ENCODE peak calls at places on chromosomes 1 and 21, in six cellular contexts. Q is body of pancreas, S is hepatocyte, Z is HCT116, N is transverse colon, V is GM23338. J is an unnamed sample. For H3K4me1, the result is how much of the 10 kb centered on the place peaks cover.

GRCh38 chr1:27071049-27071416 is 58.4 kb upstream of the TENT5B start:
- DNase-seq in Q (peak), S (peak), Z (no peak), N (no peak), V (peak), J (no peak)

GRCh38 chr1:202034683-202035462 is 24.5 kb downstream of the ELF3 start:
- DNase-seq in Q (peak), S (peak), Z (peak), N (peak), V (no peak), J (peak)

GRCh38 chr1:94863297-94863911 is 43.2 kb downstream of the SLC44A3 start:
- DNase-seq in Q (peak), S (peak), Z (peak), N (no peak), V (no peak), J (no peak)

GRCh38 chr1:16091296-16091695 is 17.8 kb upstream of the FAM131C start:
- DNase-seq in Q (peak), S (no peak), Z (no peak), N (no peak), V (no peak), J (no peak)

GRCh38 chr1:64686828-64687724 is 57.8 kb upstream of the RAVER2 start:
- DNase-seq in Q (peak), S (peak), Z (peak), N (peak), V (peak), J (peak)

GRCh38 chr1:200896571-200897187 is 2.0 kb downstream of the INAVA start:
- DNase-seq in Q (peak), S (peak), Z (peak), N (peak), V (peak), J (peak)

GRCh38 chr1:162384601-162385279 is 3.2 kb downstream of the C1orf226 start:
- DNase-seq in Q (no peak), S (no peak), Z (no peak), N (no peak), V (no peak), J (no peak)

GRCh38 chr21:45427331-45428271 is 22.6 kb downstream of the COL18A1 start:
- DNase-seq in Q (peak), S (peak), Z (peak), N (peak), V (peak), J (no peak)

GRCh38 chr1:152036316-152037216 is at the start of gene S100A11:
- DNase-seq in Q (peak), S (peak), Z (peak), N (peak), V (peak), J (peak)

GRCh38 chr1:235566092-235566491 is 61.8 kb upstream of the B3GALNT2 start:
- DNase-seq in Q (no peak), S (no peak), Z (no peak), N (no peak), V (peak), J (no peak)

GRCh38 chr1:169521226-169521625 is 35.5 kb upstream of the SLC19A2 start:
- DNase-seq in Q (no peak), S (no peak), Z (no peak), N (peak), V (no peak), J (peak)

GRCh38 chr21:37198989-37199924 is 67.9 kb downstream of the VPS26C start:
- DNase-seq in Q (no peak), S (no peak), Z (peak), N (no peak), V (no peak), J (no peak)

GRCh38 chr1:225817611-225818061 is 7.7 kb downstream of the EPHX1 start:
- DNase-seq in Q (peak), S (no peak), Z (peak), N (peak), V (peak), J (peak)

GRCh38 chr1:89986020-89986419 is 8.9 kb upstream of the ZNF326 start:
- DNase-seq in Q (no peak), S (no peak), Z (no peak), N (no peak), V (no peak), J (no peak)

GRCh38 chr21:36429672-36430546 is 44.7 kb downstream of the CHAF1B start:
- DNase-seq in Q (peak), S (peak), Z (peak), N (peak), V (peak), J (peak)

GRCh38 chr1:84782881-84783280 is 92.6 kb upstream of the SSX2IP start:
- DNase-seq in Q (no peak), S (no peak), Z (no peak), N (no peak), V (no peak), J (no peak)

GRCh38 chr1:84780000-84780716 is 89.9 kb upstream of the SSX2IP start:
- DNase-seq in Q (peak), S (no peak), Z (no peak), N (no peak), V (no peak), J (no peak)

GRCh38 chr1:84776639-84777038 is 86.4 kb upstream of the SSX2IP start:
- DNase-seq in Q (no peak), S (no peak), Z (no peak), N (no peak), V (no peak), J (no peak)

GRCh38 chr1:84785231-84785630 is 95.0 kb upstream of the SSX2IP start:
- DNase-seq in Q (no peak), S (no peak), Z (no peak), N (no peak), V (no peak), J (no peak)

GRCh38 chr1:84782311-84782771 is 92.1 kb upstream of the SSX2IP start:
- DNase-seq in Q (peak), S (peak), Z (peak), N (peak), V (peak), J (peak)
- H3K4me3 ChIP-seq in Q (no peak), S (no peak), Z (no peak), N (no peak), V (peak), J (no peak)

DNA sequence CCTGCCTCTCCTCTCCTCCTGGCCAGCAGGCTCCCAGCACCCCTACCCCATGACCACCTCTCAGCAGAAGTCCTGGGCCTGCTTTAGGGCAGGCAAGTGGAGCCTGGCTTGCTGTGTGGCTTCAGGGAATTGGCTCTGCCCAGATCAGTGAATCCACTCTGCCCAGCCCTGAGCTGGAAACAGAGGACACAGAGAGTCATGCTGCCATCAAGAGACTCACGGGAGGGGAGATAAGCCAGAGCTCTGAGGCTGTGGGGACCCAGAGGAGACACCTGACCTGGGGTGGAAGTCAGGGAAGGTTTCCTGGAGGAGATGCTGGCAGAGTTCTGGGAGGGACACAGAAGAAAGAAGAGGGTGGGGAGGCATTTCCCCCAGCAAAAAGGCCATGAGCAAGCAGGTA is 54.2 kb downstream of the GLIS1 start:
- DNase-seq in Q (no peak), S (no peak), Z (no peak), N (no peak), V (no peak), J (no peak)
- H3K4me1 ChIP-seq in Q (under half), S (half or more), Z (under half), N (under half), V (under half), J (under half)

GRCh38 chr1:2522230-2522629 is 4.2 kb downstream of the PANK4 start:
- DNase-seq in Q (no peak), S (no peak), Z (no peak), N (no peak), V (no peak), J (no peak)

GRCh38 chr1:2525524-2525895 is 886 bp downstream of the PANK4 start:
- DNase-seq in Q (no peak), S (no peak), Z (no peak), N (no peak), V (peak), J (peak)

GRCh38 chr1:2523891-2524609 is 2.3 kb downstream of the PANK4 start:
- DNase-seq in Q (no peak), S (no peak), Z (no peak), N (peak), V (no peak), J (no peak)

GRCh38 chr1:2520806-2521205 is 5.6 kb downstream of the PANK4 start:
- DNase-seq in Q (no peak), S (no peak), Z (no peak), N (no peak), V (no peak), J (no peak)

DNA sequence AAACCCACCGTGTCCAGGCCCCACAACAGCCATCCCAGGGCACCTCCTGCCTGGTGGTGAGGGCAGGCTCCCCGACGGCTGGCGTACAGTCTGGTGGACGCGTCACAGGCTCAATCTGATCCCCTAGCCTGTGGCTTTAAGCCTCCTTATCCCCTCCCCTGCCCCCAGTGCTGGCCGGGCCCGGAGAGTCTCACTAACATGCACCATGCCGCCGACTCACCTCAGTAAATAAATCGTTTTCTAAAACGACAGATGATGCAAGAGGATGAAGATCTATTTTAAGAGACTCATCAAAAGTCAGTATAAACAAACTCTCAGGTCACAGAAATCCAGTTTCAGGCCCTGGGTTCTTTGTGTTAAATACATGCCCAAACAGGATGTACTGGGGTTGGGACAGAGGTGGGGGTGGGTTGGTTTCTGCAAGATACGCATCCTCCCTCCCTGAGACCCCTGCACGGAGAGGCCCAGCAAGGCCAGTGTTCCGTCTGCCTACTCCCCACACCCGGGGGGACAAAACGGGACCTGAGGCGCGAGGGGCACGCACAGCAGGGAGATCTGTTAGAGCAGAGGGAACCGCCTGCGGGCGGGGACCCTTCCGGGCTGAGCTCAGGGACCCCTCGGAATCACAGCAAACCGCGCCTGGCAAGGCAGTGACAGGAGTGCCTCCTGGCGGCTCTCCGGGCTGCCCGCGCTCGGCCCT is 3.1 kb downstream of the PANK4 start:
- DNase-seq in Q (no peak), S (no peak), Z (no peak), N (no peak), V (peak), J (no peak)
- TF ChIP-seq CTCF in Q (no peak), S (no peak), Z (no peak), N (no peak), V (peak), J (no peak)

GRCh38 chr1:53172751-53173498 is 23.7 kb upstream of the CPT2 start:
- DNase-seq in Q (no peak), S (no peak), Z (no peak), N (peak), V (peak), J (no peak)
- H3K4me3 ChIP-seq in Q (no peak), S (no peak), Z (no peak), N (no peak), V (no peak), J (no peak)

GRCh38 chr1:247419326-247419725 is 3.4 kb downstream of the NLRP3 start:
- DNase-seq in Q (no peak), S (no peak), Z (no peak), N (no peak), V (no peak), J (no peak)

GRCh38 chr1:247417786-247418185 is 1.8 kb downstream of the NLRP3 start:
- DNase-seq in Q (no peak), S (no peak), Z (no peak), N (no peak), V (no peak), J (no peak)

GRCh38 chr1:247421074-247421473 is 5.1 kb downstream of the NLRP3 start:
- DNase-seq in Q (no peak), S (no peak), Z (no peak), N (no peak), V (no peak), J (no peak)

GRCh38 chr1:247411583-247412295 is 4.2 kb upstream of the NLRP3 start:
- DNase-seq in Q (peak), S (no peak), Z (no peak), N (no peak), V (no peak), J (no peak)

GRCh38 chr1:247415423-247416361 is at the start of gene NLRP3:
- DNase-seq in Q (peak), S (peak), Z (no peak), N (peak), V (peak), J (no peak)
- H3K4me1 ChIP-seq in Q (under half), S (under half), Z (under half), N (under half), V (under half), J (under half)

DNA sequence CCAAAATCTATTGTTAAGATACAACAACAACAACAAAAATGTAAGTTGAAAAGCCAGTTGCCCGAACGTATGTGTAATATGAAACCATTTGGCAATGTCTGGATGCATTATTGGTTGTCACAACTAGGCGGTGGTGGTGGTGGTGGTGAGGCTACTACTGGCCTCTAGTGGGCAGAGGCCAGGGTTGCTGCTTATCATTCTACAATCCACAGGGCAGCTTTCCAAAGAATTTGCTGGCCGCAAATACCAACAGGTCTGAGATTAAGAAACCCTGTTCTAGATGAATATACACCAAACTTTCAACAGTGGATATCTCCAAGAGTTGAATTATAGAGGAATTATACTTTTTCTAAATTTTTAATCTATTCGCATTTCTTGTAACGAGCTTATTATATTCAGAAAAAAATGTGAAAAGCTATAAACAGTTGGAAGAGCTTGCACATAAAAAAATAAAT is 26.8 kb upstream of the ZNF697 start:
- DNase-seq in Q (peak), S (no peak), Z (peak), N (peak), V (peak), J (peak)
- TF ChIP-seq CTCF in Q (no peak), S (no peak), Z (peak), N (peak), V (peak), J (peak)

DNA sequence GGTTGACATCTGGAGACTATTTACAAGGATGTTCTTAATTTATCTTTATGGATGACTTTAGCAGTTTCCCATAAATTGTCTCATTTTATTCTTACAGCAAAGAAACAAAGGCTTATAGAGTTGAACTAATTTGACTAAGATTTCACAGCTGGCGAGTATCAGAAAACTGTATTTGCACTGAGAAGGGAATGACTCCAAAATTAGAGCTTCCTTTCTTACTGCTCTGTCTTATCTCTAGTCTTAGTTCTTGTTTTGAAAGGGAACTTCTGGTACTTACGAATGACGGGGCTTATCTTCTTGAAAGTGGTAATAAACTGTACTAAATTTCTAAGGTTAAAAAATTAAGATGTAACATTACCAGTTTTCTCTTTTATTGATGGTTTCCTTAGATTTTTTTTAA is 13.6 kb downstream of the CNST start:
- DNase-seq in Q (no peak), S (no peak), Z (no peak), N (no peak), V (no peak), J (no peak)
- H3K4me3 ChIP-seq in Q (no peak), S (no peak), Z (no peak), N (no peak), V (no peak), J (no peak)

GRCh38 chr1:91744973-91745648 is 140.8 kb downstream of the TGFBR3 start:
- DNase-seq in Q (peak), S (peak), Z (no peak), N (no peak), V (no peak), J (no peak)

GRCh38 chr1:91747666-91748065 is 138.3 kb downstream of the TGFBR3 start:
- DNase-seq in Q (no peak), S (no peak), Z (no peak), N (no peak), V (no peak), J (no peak)

GRCh38 chr1:91749690-91750335 is 136.1 kb downstream of the TGFBR3 start:
- DNase-seq in Q (no peak), S (no peak), Z (no peak), N (no peak), V (no peak), J (no peak)

GRCh38 chr1:91745649-91746383 is 140.1 kb downstream of the TGFBR3 start:
- DNase-seq in Q (no peak), S (no peak), Z (no peak), N (no peak), V (no peak), J (no peak)

DNA sequence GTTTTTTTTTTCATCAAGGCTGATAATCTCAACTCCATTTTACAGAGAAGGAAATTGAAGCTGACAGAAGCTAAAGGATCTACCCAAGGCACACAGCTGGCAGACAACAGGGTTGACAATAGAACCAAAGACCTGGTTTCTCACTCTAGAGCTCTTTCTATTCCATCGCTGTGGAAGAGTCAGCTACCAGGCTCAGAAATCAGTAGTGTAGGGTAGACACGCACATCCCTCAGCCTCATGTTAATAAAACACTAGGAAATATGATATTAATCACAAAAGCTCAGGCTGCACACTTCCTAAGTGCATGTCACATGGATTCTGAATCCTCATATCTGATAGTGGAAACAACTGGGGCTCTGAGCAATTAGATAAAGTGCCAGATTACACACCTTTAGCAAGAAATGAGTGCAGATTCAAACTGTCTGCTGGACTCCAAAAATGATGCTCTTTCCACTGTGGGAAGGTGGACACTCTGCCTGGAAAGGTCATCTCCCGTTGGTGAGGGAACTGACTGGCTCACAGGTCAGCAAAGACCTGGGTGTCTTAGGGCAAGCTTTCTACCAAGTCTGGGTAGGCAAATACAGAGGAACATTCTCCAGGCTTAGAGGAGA is 139.1 kb downstream of the TGFBR3 start:
- DNase-seq in Q (no peak), S (no peak), Z (no peak), N (no peak), V (no peak), J (no peak)
- H3K4me1 ChIP-seq in Q (half or more), S (under half), Z (under half), N (under half), V (under half), J (under half)

DNA sequence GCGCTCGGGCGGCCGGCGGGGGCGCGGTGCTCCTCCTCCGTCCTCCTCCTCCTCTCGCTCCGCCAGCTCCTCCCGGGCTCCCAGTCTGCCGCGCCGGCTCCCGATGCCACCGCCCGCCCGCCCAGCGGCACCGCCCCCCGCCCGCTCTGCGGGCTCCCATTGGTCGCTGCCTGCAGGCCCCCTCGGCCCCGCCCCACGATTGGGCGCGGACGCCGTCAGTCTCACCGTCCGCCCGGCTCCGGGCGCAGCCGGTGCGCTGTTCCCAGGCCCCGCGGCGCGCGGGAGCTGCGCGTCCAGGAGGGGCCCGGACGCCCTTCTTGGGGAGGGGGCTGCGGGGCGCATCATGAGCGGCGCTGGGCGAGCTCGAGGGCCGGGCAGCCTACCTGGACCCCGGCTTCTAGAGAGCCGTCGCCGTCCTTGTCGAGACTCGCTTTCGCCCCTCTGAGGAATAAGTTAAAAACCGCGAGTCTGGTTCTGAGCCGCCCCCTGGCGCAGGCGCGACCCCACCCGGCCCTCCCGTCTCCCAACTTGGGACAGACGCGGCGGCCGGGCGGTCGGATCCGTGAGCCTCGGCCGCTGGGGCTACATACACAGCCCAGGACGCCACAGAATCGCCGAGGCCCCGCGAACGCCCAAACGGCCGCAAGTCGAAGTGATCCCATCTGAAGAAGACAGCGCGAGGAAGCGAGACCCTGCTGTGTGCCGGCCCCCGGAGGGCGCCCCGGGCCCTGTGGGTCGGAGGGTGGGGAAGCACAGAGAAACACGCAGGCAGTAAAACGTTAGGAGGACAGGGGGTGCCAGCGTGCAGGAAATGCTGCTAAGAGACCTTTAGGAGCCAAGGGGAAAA is at the start of gene SIPA1L2:
- DNase-seq in Q (peak), S (peak), Z (peak), N (peak), V (peak), J (peak)
- TF ChIP-seq CTCF in Q (no peak), S (peak), Z (peak), N (peak), V (peak), J (no peak)

J was measured in mucosa of descending colon.